ENCODE peak calls at places on chromosomes 6 and 20, in eight cellular contexts. T is CD4-positive, alpha-beta T cell; O is Caco-2; F is brain microvascular endothelial cell; R is fibroblast of mammary gland; D is lower leg skin; U is heart right ventricle; X is heart left ventricle. B is an unnamed sample.

GRCh38 chr6:74167951-74168350 is 471.9 kb downstream of the CD109 start:
- DNase-seq in T (no peak), O (no peak), F (no peak), R (no peak), D (no peak), U (peak), X (no peak), B (no peak)

GRCh38 chr20:658731-659291 is 5.8 kb upstream of the SRXN1 start:
- DNase-seq in T (no peak), O (no peak), F (no peak), R (no peak), D (no peak), U (no peak), X (no peak), B (no peak)

GRCh38 chr20:48398506-48399449 is 429.0 kb downstream of the PREX1 start:
- DNase-seq in T (no peak), O (peak), F (no peak), R (peak), D (no peak), U (peak), X (peak), B (no peak)

GRCh38 chr6:112044856-112045255 is 9.0 kb upstream of the CCN6 start:
- DNase-seq in T (no peak), O (no peak), F (peak), R (peak), D (no peak), U (no peak), X (no peak), B (peak)

GRCh38 chr6:8435093-8435844 is at the start of gene SLC35B3:
- DNase-seq in T (peak), O (peak), F (peak), R (peak), D (peak), U (peak), X (peak), B (peak)

GRCh38 chr6:31308050-31308844 is 36.4 kb upstream of the HLA-C start:
- DNase-seq in T (peak), O (no peak), F (no peak), R (no peak), D (no peak), U (no peak), X (peak), B (no peak)

GRCh38 chr20:63970714-63971431 is 1.1 kb upstream of the ZNF512B start:
- DNase-seq in T (no peak), O (no peak), F (no peak), R (no peak), D (no peak), U (no peak), X (no peak), B (no peak)

GRCh38 chr6:43924222-43924702 is 154.3 kb downstream of the VEGFA start:
- DNase-seq in T (peak), O (no peak), F (no peak), R (peak), D (no peak), U (no peak), X (no peak), B (no peak)

GRCh38 chr6:37868447-37868825 is 48.9 kb downstream of the ZFAND3 start:
- DNase-seq in T (no peak), O (no peak), F (peak), R (peak), D (no peak), U (no peak), X (no peak), B (no peak)

GRCh38 chr6:112477125-112477524 is 130.0 kb downstream of the RFPL4B start:
- DNase-seq in T (no peak), O (no peak), F (no peak), R (no peak), D (no peak), U (no peak), X (no peak), B (no peak)

GRCh38 chr20:48186447-48186846 is 401.2 kb upstream of the SULF2 start:
- DNase-seq in T (no peak), O (no peak), F (peak), R (peak), D (no peak), U (no peak), X (no peak), B (no peak)

GRCh38 chr6:100078509-100078908 is 84.5 kb upstream of the MCHR2 start:
- DNase-seq in T (no peak), O (peak), F (peak), R (peak), D (no peak), U (no peak), X (no peak), B (no peak)

GRCh38 chr6:9766240-9766915 is 648.5 kb downstream of the TFAP2A start:
- DNase-seq in T (no peak), O (no peak), F (peak), R (peak), D (no peak), U (no peak), X (no peak), B (peak)

GRCh38 chr20:38085031-38085430 is 51.5 kb downstream of the RPRD1B start:
- DNase-seq in T (no peak), O (no peak), F (no peak), R (no peak), D (no peak), U (no peak), X (no peak), B (no peak)

GRCh38 chr6:116556065-116556464 is 2.5 kb downstream of the CALHM4 start:
- DNase-seq in T (no peak), O (no peak), F (peak), R (peak), D (no peak), U (no peak), X (no peak), B (no peak)

GRCh38 chr6:70763754-70764153 is 96.1 kb downstream of the SMAP1 start:
- DNase-seq in T (no peak), O (no peak), F (peak), R (peak), D (no peak), U (no peak), X (no peak), B (no peak)

GRCh38 chr20:3744806-3745685 is 12.6 kb downstream of the HSPA12B start:
- DNase-seq in T (peak), O (peak), F (peak), R (peak), D (peak), U (peak), X (peak), B (no peak)

GRCh38 chr6:31952140-31952805 is 6.4 kb downstream of the CFB start:
- DNase-seq in T (peak), O (peak), F (peak), R (peak), D (no peak), U (no peak), X (peak), B (peak)

GRCh38 chr20:58514321-58515239 is 619 bp downstream of the APCDD1L start:
- DNase-seq in T (no peak), O (no peak), F (no peak), R (peak), D (peak), U (no peak), X (no peak), B (no peak)

GRCh38 chr6:5246870-5247161 is 13.9 kb downstream of the LYRM4 start:
- DNase-seq in T (no peak), O (no peak), F (no peak), R (no peak), D (no peak), U (no peak), X (no peak), B (no peak)

GRCh38 chr20:33673411-33674293 is 576 bp downstream of the NECAB3 start:
- DNase-seq in T (no peak), O (no peak), F (no peak), R (peak), D (no peak), U (no peak), X (no peak), B (no peak)

DNA sequence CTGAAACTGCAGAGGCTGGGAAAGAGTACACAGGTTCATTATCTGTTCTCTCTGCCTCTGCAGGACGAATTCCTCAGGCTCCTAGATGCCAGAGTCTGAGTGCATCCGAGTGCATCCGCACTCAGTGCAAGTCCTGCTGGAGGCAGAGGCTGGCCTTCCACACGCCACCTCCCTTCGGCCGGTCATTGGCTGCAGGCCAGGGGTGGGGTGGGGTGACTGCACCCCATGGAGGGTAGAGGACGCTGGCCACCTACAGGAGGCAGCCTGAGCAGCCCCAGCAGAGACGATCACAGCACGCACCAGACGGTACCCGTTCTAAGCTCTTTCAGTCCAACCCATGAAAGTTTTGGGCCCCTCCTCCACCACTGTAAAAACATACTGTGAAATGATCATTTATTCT is 11.7 kb downstream of the SFT2D1 start:
- DNase-seq in T (no peak), O (peak), F (peak), R (peak), D (peak), U (peak), X (peak), B (no peak)
- TF ChIP-seq CTCF in T (no peak), O (peak), F (peak), R (peak), D (peak), U (peak), X (peak), B (no peak)

DNA sequence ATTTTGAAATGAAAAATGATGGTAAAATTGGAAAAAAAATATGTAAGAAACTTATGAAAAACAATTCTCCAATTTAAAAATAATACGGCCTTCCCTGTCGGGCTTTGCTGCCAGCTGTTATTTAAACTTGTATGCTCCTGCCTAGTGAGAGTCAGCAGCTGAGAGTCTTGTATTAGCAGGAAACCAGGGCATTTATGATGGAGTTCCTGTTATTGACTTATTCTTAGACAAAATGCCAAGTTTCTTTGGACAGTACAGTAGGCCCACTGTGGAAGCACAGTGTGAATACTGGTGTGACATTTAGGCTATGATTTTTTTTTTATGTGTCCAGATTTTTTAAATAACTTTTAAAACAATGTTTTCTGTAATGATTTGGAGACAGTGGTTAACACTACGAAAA is 42.1 kb downstream of the GMDS start:
- DNase-seq in T (no peak), O (no peak), F (no peak), R (no peak), D (no peak), U (no peak), X (no peak), B (no peak)
- TF ChIP-seq CTCF in T (no peak), O (no peak), F (no peak), R (no peak), D (no peak), U (no peak), X (no peak), B (no peak)

GRCh38 chr6:118080547-118080946 is 173.5 kb downstream of the SLC35F1 start:
- DNase-seq in T (no peak), O (peak), F (no peak), R (no peak), D (no peak), U (no peak), X (no peak), B (no peak)
- TF ChIP-seq CTCF in T (no peak), O (peak), F (peak), R (peak), D (no peak), U (peak), X (peak), B (no peak)

GRCh38 chr6:25990172-25990873 is 27.7 kb downstream of the TRIM38 start:
- DNase-seq in T (no peak), O (no peak), F (no peak), R (no peak), D (no peak), U (no peak), X (no peak), B (no peak)

GRCh38 chr6:25991785-25992412 is 29.3 kb downstream of the TRIM38 start:
- DNase-seq in T (peak), O (peak), F (peak), R (peak), D (peak), U (peak), X (peak), B (no peak)

GRCh38 chr6:25995507-25995906 is 32.9 kb downstream of the TRIM38 start:
- DNase-seq in T (no peak), O (no peak), F (no peak), R (no peak), D (no peak), U (no peak), X (no peak), B (no peak)

GRCh38 chr6:25993038-25993684 is 30.6 kb downstream of the TRIM38 start:
- DNase-seq in T (no peak), O (no peak), F (no peak), R (no peak), D (no peak), U (no peak), X (no peak), B (no peak)

DNA sequence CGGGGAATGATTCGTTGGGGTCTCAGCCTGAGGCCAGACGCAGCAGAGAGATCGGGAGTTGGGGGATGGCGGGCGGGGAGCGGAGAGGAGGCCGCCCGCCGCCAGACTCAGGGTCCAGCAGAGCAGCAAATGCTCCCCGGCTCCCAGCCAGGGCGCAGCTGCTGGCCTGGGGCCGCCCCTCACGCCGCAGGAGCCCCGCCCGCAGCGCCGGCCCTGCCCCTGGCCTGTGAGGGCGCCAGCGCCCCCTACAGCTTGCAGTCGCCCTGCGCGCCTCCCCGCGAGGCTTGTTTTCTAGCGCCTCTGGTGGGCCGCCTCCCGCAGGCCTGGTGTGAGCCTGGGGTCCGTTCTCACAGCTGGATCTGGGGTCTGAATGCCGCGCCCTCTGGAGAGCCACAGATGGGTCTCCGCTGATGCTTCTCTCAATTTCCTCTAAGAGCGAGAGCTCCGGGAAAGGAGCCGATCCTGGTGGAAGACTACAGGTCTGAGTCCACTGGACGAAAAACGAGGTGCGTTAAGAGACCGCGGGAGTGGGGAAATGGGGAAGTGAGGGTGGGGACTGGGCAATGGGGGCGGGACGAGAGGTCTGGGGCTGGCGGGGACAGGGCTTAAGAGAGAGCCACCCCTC is 29.9 kb downstream of the TRIM38 start:
- DNase-seq in T (peak), O (peak), F (peak), R (peak), D (peak), U (peak), X (peak), B (peak)
- TF ChIP-seq CTCF in T (peak), O (peak), F (peak), R (peak), D (peak), U (peak), X (peak), B (peak)

B was measured in AG09319.